ENCODE peak calls at places on chromosomes 11 and 22, in five cellular contexts. One of them, this sample, is unnamed.

GRCh38 chr11:8814209-8814922 is 96.6 kb upstream of the AKIP1 start:
- DNase-seq in right atrium auricular region: no peak
- DNase-seq in fibroblast of mammary gland: no peak
- DNase-seq in cardiac muscle cell: no peak
- DNase-seq in A549: no peak
- DNase-seq in this sample: no peak

GRCh38 chr11:7967826-7968225 is 2.6 kb upstream of the NLRP10 start:
- DNase-seq in fibroblast of mammary gland: peak; percentile 58
- DNase-seq in right atrium auricular region: no peak
- DNase-seq in A549: no peak
- DNase-seq in cardiac muscle cell: no peak
- DNase-seq in this sample: no peak

GRCh38 chr11:86735462-86736302 is 63.3 kb upstream of the ME3 start:
- DNase-seq in fibroblast of mammary gland: peak; percentile 62
- DNase-seq in right atrium auricular region: no peak
- DNase-seq in cardiac muscle cell: no peak
- DNase-seq in A549: peak; percentile 66
- DNase-seq in this sample: peak; percentile 90

GRCh38 chr11:124611016-124611571 is at the start of gene PANX3:
- DNase-seq in fibroblast of mammary gland: no peak
- DNase-seq in right atrium auricular region: no peak
- DNase-seq in cardiac muscle cell: no peak
- DNase-seq in A549: no peak
- DNase-seq in this sample: no peak

GRCh38 chr22:40818192-40818746 is 877 bp downstream of the SLC25A17 start:
- DNase-seq in cardiac muscle cell: no peak
- DNase-seq in right atrium auricular region: no peak
- DNase-seq in A549: no peak
- DNase-seq in fibroblast of mammary gland: no peak
- DNase-seq in this sample: no peak

GRCh38 chr11:111514216-111515031 is at the start of gene HOATZ:
- DNase-seq in right atrium auricular region: no peak
- DNase-seq in fibroblast of mammary gland: no peak
- DNase-seq in cardiac muscle cell: peak; percentile 54
- DNase-seq in A549: no peak
- DNase-seq in this sample: no peak

GRCh38 chr22:45999379-45999971 is 22.5 kb upstream of the WNT7B start:
- DNase-seq in A549: no peak
- DNase-seq in right atrium auricular region: no peak
- DNase-seq in cardiac muscle cell: no peak
- DNase-seq in fibroblast of mammary gland: no peak
- DNase-seq in this sample: no peak

GRCh38 chr11:24716403-24716802 is 219.6 kb downstream of the LUZP2 start:
- DNase-seq in A549: no peak
- DNase-seq in fibroblast of mammary gland: no peak
- DNase-seq in cardiac muscle cell: no peak
- DNase-seq in right atrium auricular region: no peak
- DNase-seq in this sample: no peak

GRCh38 chr22:17968126-17968525 is 56.2 kb downstream of the MICAL3 start:
- DNase-seq in right atrium auricular region: no peak
- DNase-seq in A549: no peak
- DNase-seq in fibroblast of mammary gland: no peak
- DNase-seq in cardiac muscle cell: no peak
- DNase-seq in this sample: no peak

GRCh38 chr11:111982019-111982464 is 43.2 kb upstream of the DLAT start:
- DNase-seq in A549: peak; percentile 38
- DNase-seq in right atrium auricular region: no peak
- DNase-seq in cardiac muscle cell: peak; percentile 83
- DNase-seq in fibroblast of mammary gland: peak; percentile 46
- DNase-seq in this sample: no peak

GRCh38 chr11:104727095-104727494 is 171.2 kb downstream of the CASP12 start:
- DNase-seq in A549: no peak
- DNase-seq in right atrium auricular region: no peak
- DNase-seq in cardiac muscle cell: no peak
- DNase-seq in fibroblast of mammary gland: no peak
- DNase-seq in this sample: no peak

GRCh38 chr11:131370901-131371790 is 731 bp downstream of the NTM start:
- DNase-seq in fibroblast of mammary gland: no peak
- DNase-seq in A549: no peak
- DNase-seq in cardiac muscle cell: no peak
- DNase-seq in right atrium auricular region: no peak
- DNase-seq in this sample: no peak

GRCh38 chr11:6618117-6619020 is 853 bp downstream of the TPP1 start:
- DNase-seq in cardiac muscle cell: no peak
- DNase-seq in fibroblast of mammary gland: peak; percentile 70
- DNase-seq in right atrium auricular region: no peak
- DNase-seq in A549: no peak
- DNase-seq in this sample: no peak

GRCh38 chr11:35214792-35215193 is 75.8 kb downstream of the CD44 start:
- DNase-seq in cardiac muscle cell: no peak
- DNase-seq in right atrium auricular region: no peak
- DNase-seq in fibroblast of mammary gland: peak; percentile 99
- DNase-seq in A549: no peak
- DNase-seq in this sample: peak; percentile 47

GRCh38 chr11:7520011-7520942 is 6.5 kb downstream of the PPFIBP2 start:
- DNase-seq in A549: no peak
- DNase-seq in cardiac muscle cell: no peak
- DNase-seq in fibroblast of mammary gland: no peak
- DNase-seq in right atrium auricular region: no peak
- DNase-seq in this sample: no peak

GRCh38 chr11:112017538-112017937 is 7.7 kb upstream of the DLAT start:
- DNase-seq in A549: no peak
- DNase-seq in cardiac muscle cell: peak; percentile 23
- DNase-seq in fibroblast of mammary gland: peak; percentile 56
- DNase-seq in right atrium auricular region: no peak
- DNase-seq in this sample: no peak

GRCh38 chr11:25961539-25961938 is 370.4 kb upstream of the ANO3 start:
- DNase-seq in fibroblast of mammary gland: no peak
- DNase-seq in cardiac muscle cell: no peak
- DNase-seq in right atrium auricular region: no peak
- DNase-seq in A549: no peak
- DNase-seq in this sample: no peak

GRCh38 chr11:18650859-18651557 is 16.9 kb upstream of the SPTY2D1 start:
- DNase-seq in cardiac muscle cell: no peak
- DNase-seq in fibroblast of mammary gland: peak; percentile 76
- DNase-seq in A549: no peak
- DNase-seq in right atrium auricular region: peak; percentile 62
- DNase-seq in this sample: no peak

GRCh38 chr11:86477495-86478155 is 102.9 kb downstream of the CCDC81 start:
- DNase-seq in right atrium auricular region: no peak
- DNase-seq in fibroblast of mammary gland: peak; percentile 49
- DNase-seq in cardiac muscle cell: no peak
- DNase-seq in A549: no peak
- DNase-seq in this sample: no peak

GRCh38 chr11:129440028-129440630 is 64.5 kb downstream of the BARX2 start:
- DNase-seq in fibroblast of mammary gland: no peak
- DNase-seq in cardiac muscle cell: no peak
- DNase-seq in right atrium auricular region: no peak
- DNase-seq in A549: no peak
- DNase-seq in this sample: peak; percentile 41

DNA sequence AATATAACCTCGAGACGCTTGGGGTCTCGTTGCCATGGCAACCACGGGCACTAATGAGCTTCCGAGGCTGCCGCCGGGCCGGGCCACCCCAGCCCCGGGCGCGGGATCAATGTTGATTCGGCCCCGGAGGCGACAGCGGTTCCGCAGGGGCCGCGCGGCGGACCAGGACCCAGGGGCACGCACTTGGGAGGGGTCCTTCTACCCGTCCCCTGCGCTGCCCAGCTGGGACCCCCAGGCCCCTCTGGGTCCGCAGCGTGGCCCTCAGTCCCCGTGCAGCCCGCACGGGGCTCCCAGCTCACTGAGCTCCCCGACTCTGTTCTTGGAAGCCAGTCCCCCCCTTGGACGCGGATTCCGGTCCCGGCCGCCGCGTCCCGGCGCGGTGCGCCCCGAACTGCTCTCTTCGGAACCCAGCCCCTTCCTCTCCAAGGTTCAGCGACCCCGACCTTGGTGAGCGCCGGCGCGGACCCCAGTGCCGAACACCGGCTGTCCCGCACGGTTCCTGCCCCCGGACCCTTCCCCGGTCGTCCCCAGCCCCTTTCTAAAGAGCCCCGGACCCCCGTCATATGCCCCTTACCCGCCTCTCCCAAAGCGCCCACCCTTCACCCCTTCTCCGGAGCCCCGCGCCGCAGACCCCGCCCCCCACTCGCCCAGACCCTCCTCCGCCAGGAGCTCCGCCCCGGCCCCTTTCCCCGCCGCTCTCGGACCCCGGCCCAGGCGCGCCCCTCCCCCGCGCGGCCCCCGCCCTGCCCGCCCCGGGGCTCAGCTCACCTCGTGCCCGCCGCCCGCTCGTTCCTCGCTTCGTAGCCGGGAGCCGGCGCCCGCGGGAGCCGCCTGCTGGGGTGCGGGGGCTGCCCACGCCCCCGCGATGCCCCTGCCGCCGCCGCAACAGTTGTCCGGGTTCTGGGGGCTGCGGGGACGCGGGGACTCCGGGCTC is 18.2 kb upstream of the SHISAL1 start:
- DNase-seq in fibroblast of mammary gland: no peak
- DNase-seq in A549: no peak
- DNase-seq in cardiac muscle cell: peak; percentile 30
- DNase-seq in right atrium auricular region: no peak
- DNase-seq in this sample: no peak
- H3K4me3 ChIP-seq in fibroblast of mammary gland: no peak overlapping the region
- H3K4me3 ChIP-seq in A549: peak overlapping the region; percentile 58
- H3K4me3 ChIP-seq in cardiac muscle cell: peak overlapping the region; percentile 51
- H3K4me3 ChIP-seq in right atrium auricular region: peak overlapping the region; percentile 47
- H3K4me3 ChIP-seq in this sample: no peak overlapping the region

DNA sequence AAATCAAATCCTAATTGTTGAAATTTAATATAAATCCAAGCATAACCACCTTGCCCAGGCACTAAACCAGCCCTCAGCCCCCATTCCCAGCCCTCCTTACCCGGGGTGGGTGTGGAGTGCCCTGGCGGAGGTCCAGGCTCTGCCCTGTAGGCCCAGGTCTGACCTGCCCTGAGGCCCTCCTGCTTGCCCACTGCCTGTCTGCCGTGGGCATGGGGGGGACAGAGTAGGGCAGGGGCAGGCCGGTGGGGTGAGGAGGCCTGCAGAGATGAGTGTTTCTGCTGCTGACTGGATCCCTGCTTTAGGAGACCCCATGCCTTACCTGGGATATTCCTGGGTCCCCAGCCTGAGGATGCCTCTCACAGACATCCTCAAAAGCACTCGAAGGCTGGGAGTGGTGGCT is 3.6 kb upstream of the CHID1 start:
- DNase-seq in fibroblast of mammary gland: no peak
- DNase-seq in right atrium auricular region: no peak
- DNase-seq in cardiac muscle cell: no peak
- DNase-seq in A549: no peak
- DNase-seq in this sample: no peak
- H3K4me3 ChIP-seq in fibroblast of mammary gland: no peak overlapping the region
- H3K4me3 ChIP-seq in right atrium auricular region: no peak overlapping the region
- H3K4me3 ChIP-seq in cardiac muscle cell: no peak overlapping the region
- H3K4me3 ChIP-seq in A549: no peak overlapping the region
- H3K4me3 ChIP-seq in this sample: no peak overlapping the region

GRCh38 chr22:22125579-22126468 is 118.8 kb upstream of the VPREB1 start:
- DNase-seq in right atrium auricular region: no peak
- DNase-seq in fibroblast of mammary gland: no peak
- DNase-seq in A549: no peak
- DNase-seq in cardiac muscle cell: no peak
- DNase-seq in this sample: no peak
- H3K4me3 ChIP-seq in right atrium auricular region: no peak overlapping the region
- H3K4me3 ChIP-seq in fibroblast of mammary gland: no peak overlapping the region
- H3K4me3 ChIP-seq in A549: no peak overlapping the region
- H3K4me3 ChIP-seq in cardiac muscle cell: no peak overlapping the region
- H3K4me3 ChIP-seq in this sample: no peak overlapping the region

GRCh38 chr22:25281675-25282345 is 62.4 kb downstream of the CRYBB2 start:
- DNase-seq in right atrium auricular region: no peak
- DNase-seq in cardiac muscle cell: peak; percentile 0
- DNase-seq in fibroblast of mammary gland: no peak
- DNase-seq in A549: no peak
- DNase-seq in this sample: no peak

GRCh38 chr22:25282346-25282670 is 62.9 kb downstream of the CRYBB2 start:
- DNase-seq in cardiac muscle cell: peak; percentile 0
- DNase-seq in right atrium auricular region: no peak
- DNase-seq in A549: no peak
- DNase-seq in fibroblast of mammary gland: no peak
- DNase-seq in this sample: no peak

GRCh38 chr22:25282671-25283561 is 63.5 kb downstream of the CRYBB2 start:
- DNase-seq in A549: no peak
- DNase-seq in cardiac muscle cell: peak; percentile 29
- DNase-seq in right atrium auricular region: no peak
- DNase-seq in fibroblast of mammary gland: no peak
- DNase-seq in this sample: no peak
- H3K4me3 ChIP-seq in A549: no peak overlapping the region
- H3K4me3 ChIP-seq in cardiac muscle cell: peak overlapping the region; percentile 49
- H3K4me3 ChIP-seq in right atrium auricular region: peak overlapping the region; percentile 2
- H3K4me3 ChIP-seq in fibroblast of mammary gland: no peak overlapping the region
- H3K4me3 ChIP-seq in this sample: no peak overlapping the region

GRCh38 chr22:50138988-50139387 is 31.5 kb upstream of the PANX2 start:
- DNase-seq in A549: no peak
- DNase-seq in cardiac muscle cell: no peak
- DNase-seq in right atrium auricular region: no peak
- DNase-seq in fibroblast of mammary gland: no peak
- DNase-seq in this sample: no peak

GRCh38 chr22:50140615-50141014 is 29.9 kb upstream of the PANX2 start:
- DNase-seq in A549: no peak
- DNase-seq in right atrium auricular region: no peak
- DNase-seq in fibroblast of mammary gland: peak; percentile 12
- DNase-seq in cardiac muscle cell: no peak
- DNase-seq in this sample: no peak

GRCh38 chr22:50141462-50141861 is 29.1 kb upstream of the PANX2 start:
- DNase-seq in cardiac muscle cell: no peak
- DNase-seq in right atrium auricular region: no peak
- DNase-seq in fibroblast of mammary gland: no peak
- DNase-seq in A549: no peak
- DNase-seq in this sample: no peak

GRCh38 chr22:50138036-50138435 is 32.5 kb upstream of the PANX2 start:
- DNase-seq in right atrium auricular region: no peak
- DNase-seq in cardiac muscle cell: no peak
- DNase-seq in fibroblast of mammary gland: no peak
- DNase-seq in A549: no peak
- DNase-seq in this sample: no peak

DNA sequence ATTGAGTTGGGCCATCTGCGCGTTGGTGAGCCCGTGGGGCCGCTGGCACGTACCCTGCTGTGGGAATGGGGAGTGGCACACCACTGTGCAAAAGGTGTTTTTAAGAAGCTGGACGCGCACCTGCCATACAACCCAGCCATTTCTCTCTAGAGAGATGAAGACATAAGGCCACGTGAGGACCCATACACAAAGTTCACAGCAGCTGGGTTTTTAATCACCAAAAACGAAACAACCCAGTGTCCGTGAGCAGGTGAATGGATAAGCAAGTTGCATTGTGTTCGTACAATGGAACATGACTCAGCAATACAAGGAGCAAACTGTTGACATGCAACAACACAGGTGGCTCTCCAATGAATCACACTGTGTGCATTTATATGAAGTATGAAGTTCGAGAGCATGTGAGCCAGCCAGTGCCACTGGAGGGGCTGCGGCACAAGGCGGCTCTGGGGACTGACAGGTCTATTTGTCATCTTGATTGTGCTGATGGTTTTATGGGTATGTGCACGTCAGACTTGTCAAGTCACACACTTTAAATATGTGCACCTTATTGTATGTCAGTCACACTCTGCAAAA is 30.6 kb upstream of the PANX2 start:
- DNase-seq in right atrium auricular region: no peak
- DNase-seq in fibroblast of mammary gland: no peak
- DNase-seq in cardiac muscle cell: no peak
- DNase-seq in A549: no peak
- DNase-seq in this sample: no peak
- H3K4me3 ChIP-seq in right atrium auricular region: no peak overlapping the region
- H3K4me3 ChIP-seq in fibroblast of mammary gland: no peak overlapping the region
- H3K4me3 ChIP-seq in cardiac muscle cell: no peak overlapping the region
- H3K4me3 ChIP-seq in A549: no peak overlapping the region
- H3K4me3 ChIP-seq in this sample: no peak overlapping the region